ENCODE peak calls at places on chromosomes 6 and 20, in eight cellular contexts. S, H, P, Z, Q, N, C and I are unnamed samples.

GRCh38 chr20:24782801-24783630 is 166.1 kb upstream of the CST7 start:
- DNase-seq in S (no peak), H (no peak), P (no peak), Z (no peak), Q (no peak), N (no peak), C (no peak), I (no peak)

GRCh38 chr6:156425374-156425773 is 351.8 kb upstream of the ARID1B start:
- DNase-seq in S (no peak), H (no peak), P (no peak), Z (peak), Q (no peak), N (no peak), C (no peak), I (no peak)

GRCh38 chr6:146592451-146592850 is 6.3 kb upstream of the ADGB start:
- DNase-seq in S (no peak), H (no peak), P (no peak), Z (no peak), Q (no peak), N (no peak), C (no peak), I (no peak)

GRCh38 chr6:2124260-2124709 is 121.1 kb downstream of the GMDS start:
- DNase-seq in S (no peak), H (peak), P (peak), Z (peak), Q (no peak), N (no peak), C (no peak), I (no peak)

GRCh38 chr6:40774932-40775331 is 187.8 kb upstream of the LRFN2 start:
- DNase-seq in S (peak), H (no peak), P (no peak), Z (no peak), Q (no peak), N (no peak), C (no peak), I (no peak)

GRCh38 chr6:15761045-15761502 is 98.2 kb upstream of the DTNBP1 start:
- DNase-seq in S (no peak), H (no peak), P (no peak), Z (no peak), Q (no peak), N (no peak), C (no peak), I (no peak)

GRCh38 chr6:11789754-11790153 is 11.2 kb upstream of the ADTRP start:
- DNase-seq in S (no peak), H (no peak), P (no peak), Z (no peak), Q (no peak), N (no peak), C (no peak), I (no peak)

GRCh38 chr20:62597416-62598115 is 44.7 kb upstream of the SLCO4A1 start:
- DNase-seq in S (no peak), H (no peak), P (no peak), Z (no peak), Q (no peak), N (no peak), C (no peak), I (no peak)

GRCh38 chr20:57251344-57251743 is 15.1 kb downstream of the BMP7 start:
- DNase-seq in S (no peak), H (no peak), P (no peak), Z (no peak), Q (no peak), N (no peak), C (no peak), I (no peak)

GRCh38 chr20:55513966-55514365 is 491.4 kb downstream of the CBLN4 start:
- DNase-seq in S (no peak), H (no peak), P (no peak), Z (no peak), Q (no peak), N (no peak), C (no peak), I (no peak)

GRCh38 chr6:136864676-136865075 is 42.3 kb downstream of the PEX7 start:
- DNase-seq in S (no peak), H (no peak), P (no peak), Z (no peak), Q (no peak), N (no peak), C (no peak), I (no peak)

GRCh38 chr20:48605364-48606116 is 222.3 kb downstream of the PREX1 start:
- DNase-seq in S (no peak), H (no peak), P (no peak), Z (no peak), Q (no peak), N (no peak), C (no peak), I (no peak)

GRCh38 chr6:17289491-17290106 is 8.4 kb downstream of the RBM24 start:
- DNase-seq in S (no peak), H (peak), P (no peak), Z (peak), Q (no peak), N (peak), C (no peak), I (no peak)

GRCh38 chr6:121441477-121441876 is 6.0 kb downstream of the GJA1 start:
- DNase-seq in S (no peak), H (no peak), P (no peak), Z (no peak), Q (no peak), N (no peak), C (no peak), I (no peak)

GRCh38 chr20:54668271-54669053 is 193.1 kb downstream of the DOK5 start:
- DNase-seq in S (peak), H (no peak), P (peak), Z (peak), Q (no peak), N (no peak), C (no peak), I (no peak)

GRCh38 chr6:46507426-46507825 is 16.2 kb upstream of the RCAN2 start:
- DNase-seq in S (no peak), H (no peak), P (no peak), Z (no peak), Q (no peak), N (no peak), C (no peak), I (no peak)

GRCh38 chr20:20083796-20084195 is 31.5 kb downstream of the CFAP61 start:
- DNase-seq in S (peak), H (no peak), P (peak), Z (peak), Q (peak), N (no peak), C (no peak), I (no peak)

DNA sequence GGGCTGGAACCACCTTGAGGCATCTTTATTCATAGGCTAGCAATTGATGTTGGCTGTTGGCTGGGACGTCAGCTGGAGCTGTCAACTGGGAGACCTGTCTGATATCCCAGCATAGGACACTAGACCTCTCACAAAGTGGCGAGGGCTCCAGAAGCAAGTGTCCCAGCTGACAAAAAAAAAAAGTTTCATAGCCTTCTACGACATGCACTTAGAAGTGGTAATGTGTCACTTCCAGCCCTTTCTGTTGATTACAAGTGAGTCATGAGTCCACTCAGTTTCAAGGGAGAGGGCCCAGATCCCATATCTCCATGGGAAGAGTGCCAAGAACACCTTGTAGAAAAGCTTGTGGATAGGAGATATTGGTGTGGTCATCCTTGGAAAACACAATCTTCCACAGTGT is 278.1 kb downstream of the ESR1 start:
- DNase-seq in S (peak), H (no peak), P (peak), Z (no peak), Q (no peak), N (no peak), C (no peak), I (no peak)
- H3K27ac ChIP-seq in S (no peak), H (no peak), P (no peak), Z (peak), Q (no peak), N (no peak), C (no peak), I (no peak)

GRCh38 chr6:108689279-108690161 is 128.8 kb downstream of the FOXO3 start:
- DNase-seq in S (peak), H (peak), P (peak), Z (peak), Q (no peak), N (peak), C (peak), I (peak)
- H3K27ac ChIP-seq in S (peak), H (peak), P (peak), Z (no peak), Q (no peak), N (peak), C (no peak), I (peak)

GRCh38 chr20:50230184-50230583 is 39.6 kb downstream of the CEBPB start:
- DNase-seq in S (no peak), H (no peak), P (no peak), Z (no peak), Q (no peak), N (no peak), C (no peak), I (no peak)

GRCh38 chr20:50234288-50234687 is 43.7 kb downstream of the CEBPB start:
- DNase-seq in S (no peak), H (no peak), P (no peak), Z (no peak), Q (no peak), N (no peak), C (no peak), I (no peak)

GRCh38 chr20:50230871-50231270 is 40.2 kb downstream of the CEBPB start:
- DNase-seq in S (no peak), H (no peak), P (no peak), Z (no peak), Q (no peak), N (no peak), C (no peak), I (no peak)

GRCh38 chr20:50232651-50233324 is 42.2 kb downstream of the CEBPB start:
- DNase-seq in S (no peak), H (no peak), P (no peak), Z (no peak), Q (no peak), N (no peak), C (no peak), I (no peak)

DNA sequence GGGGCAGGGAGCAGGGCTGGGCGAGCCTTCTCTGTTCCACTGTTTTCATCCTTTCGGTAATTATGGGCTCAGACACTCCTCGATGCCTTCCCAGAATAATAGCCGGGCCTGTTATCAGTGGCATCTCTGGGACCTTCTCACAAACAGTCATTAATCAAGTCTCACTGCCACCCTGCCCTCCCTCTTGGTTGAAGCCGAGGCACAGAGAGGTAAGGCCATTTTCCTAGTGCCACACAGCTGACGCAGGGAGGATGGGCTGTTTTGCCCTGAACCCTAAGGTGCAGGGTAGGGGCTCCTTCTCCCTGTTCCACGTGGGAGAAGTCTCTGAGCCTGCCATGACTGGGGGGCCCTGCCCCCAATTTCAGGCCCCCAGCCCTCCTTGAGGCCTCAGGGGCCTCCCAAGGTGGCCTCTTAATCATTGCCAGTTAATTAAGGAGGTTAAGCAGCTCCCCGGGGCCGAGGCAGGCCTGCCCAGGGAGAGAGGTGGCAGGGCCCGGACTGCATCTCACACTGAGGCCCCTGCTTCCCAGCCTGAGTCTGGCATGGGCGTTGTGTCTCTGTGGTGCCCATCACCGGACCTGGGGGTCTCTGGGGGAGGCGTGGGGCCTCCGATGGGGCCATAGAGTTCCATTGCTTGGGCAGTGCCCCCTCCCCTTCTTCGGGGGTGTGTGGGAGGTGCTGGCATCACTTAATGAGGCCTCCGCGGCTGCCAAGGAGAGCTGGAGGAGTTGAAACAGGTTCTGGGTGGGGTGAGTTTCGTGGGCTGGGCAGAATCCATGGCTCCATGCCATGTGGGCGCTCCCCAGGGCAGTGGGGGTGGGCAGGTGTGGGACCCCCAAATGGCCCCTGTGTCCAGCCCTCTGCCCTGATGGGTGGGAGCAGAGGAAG is 42.9 kb downstream of the CEBPB start:
- DNase-seq in S (no peak), H (no peak), P (no peak), Z (no peak), Q (no peak), N (no peak), C (no peak), I (no peak)
- H3K27ac ChIP-seq in S (no peak), H (no peak), P (peak), Z (no peak), Q (no peak), N (no peak), C (no peak), I (no peak)

GRCh38 chr20:60403105-60403741 is 445.0 kb downstream of the CDH26 start:
- DNase-seq in S (no peak), H (no peak), P (no peak), Z (no peak), Q (no peak), N (no peak), C (no peak), I (no peak)

GRCh38 chr20:60407938-60408337 is 449.7 kb downstream of the CDH26 start:
- DNase-seq in S (no peak), H (no peak), P (no peak), Z (no peak), Q (no peak), N (no peak), C (no peak), I (no peak)

GRCh38 chr20:60410865-60411264 is 452.6 kb downstream of the CDH26 start:
- DNase-seq in S (no peak), H (no peak), P (no peak), Z (no peak), Q (no peak), N (no peak), C (no peak), I (no peak)

GRCh38 chr20:60407011-60407771 is 449.0 kb downstream of the CDH26 start:
- DNase-seq in S (no peak), H (no peak), P (no peak), Z (no peak), Q (no peak), N (no peak), C (no peak), I (no peak)

DNA sequence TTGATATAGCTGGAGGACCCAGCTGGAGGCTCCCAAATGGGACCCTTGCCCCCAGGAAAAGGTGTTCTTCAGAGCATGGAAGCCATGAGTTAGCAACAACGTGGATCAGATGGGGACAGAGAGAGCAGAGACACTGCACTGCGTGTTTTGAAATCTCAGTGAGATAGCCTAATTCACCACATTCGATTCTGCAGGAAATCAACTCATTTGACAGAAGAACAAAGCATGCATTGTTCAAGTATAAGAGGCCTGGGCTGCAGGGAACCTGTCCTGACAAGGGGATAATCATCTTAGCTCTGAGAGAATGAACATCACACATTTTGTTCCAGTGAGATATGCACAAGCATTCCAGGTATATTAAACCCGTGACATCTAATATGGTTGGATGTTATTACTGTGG is 450.2 kb downstream of the CDH26 start:
- DNase-seq in S (no peak), H (no peak), P (no peak), Z (no peak), Q (no peak), N (no peak), C (no peak), I (no peak)
- H3K27ac ChIP-seq in S (no peak), H (no peak), P (no peak), Z (no peak), Q (no peak), N (no peak), C (no peak), I (no peak)